ENCODE peak calls at places on chromosomes 1 and 21, in four cellular contexts. J is K562, G is GM12878, L is H1. V is an unnamed sample.

GRCh38 chr1:2555634-2556276 is 416 bp upstream of the TNFRSF14 start:
- DNase-seq in L (no peak), G (no peak), J (no peak), V (no peak)

GRCh38 chr1:225378880-225379279 is 49.0 kb downstream of the LBR start:
- DNase-seq in L (peak), G (no peak), J (peak), V (no peak)

GRCh38 chr1:104019675-104020049 is 270.0 kb downstream of the AMY1C start:
- DNase-seq in J (no peak), G (no peak), L (no peak), V (no peak)

GRCh38 chr1:19336543-19336942 is 24.4 kb downstream of the SLC66A1 start:
- DNase-seq in J (no peak), G (no peak), L (no peak), V (no peak)

GRCh38 chr1:51734899-51735745 is 118.2 kb downstream of the OSBPL9 start:
- DNase-seq in G (no peak), L (no peak), J (peak), V (no peak)

GRCh38 chr1:40901886-40902633 is 39.9 kb upstream of the CITED4 start:
- DNase-seq in J (no peak), G (no peak), L (no peak), V (peak)

GRCh38 chr21:36260030-36260787 is 59.8 kb upstream of the MORC3 start:
- DNase-seq in L (no peak), G (peak), J (peak), V (peak)

GRCh38 chr1:173532237-173532636 is 55.1 kb downstream of the PRDX6 start:
- DNase-seq in J (no peak), G (no peak), L (no peak), V (no peak)

GRCh38 chr1:226722901-226723639 is 16.0 kb downstream of the ITPKB start:
- DNase-seq in J (no peak), L (no peak), G (no peak), V (no peak)

GRCh38 chr1:37495875-37496274 is 18.7 kb downstream of the MEAF6 start:
- DNase-seq in J (no peak), G (no peak), L (no peak), V (no peak)

GRCh38 chr21:21096956-21097355 is 98.7 kb downstream of the NCAM2 start:
- DNase-seq in G (no peak), L (no peak), J (peak), V (no peak)

GRCh38 chr1:222791006-222791710 is 23.7 kb upstream of the DISP1 start:
- DNase-seq in L (no peak), G (no peak), J (no peak), V (no peak)

GRCh38 chr1:230536641-230537155 is 105.6 kb upstream of the COG2 start:
- DNase-seq in L (no peak), G (no peak), J (no peak), V (no peak)

GRCh38 chr1:230534224-230534623 is 108.1 kb upstream of the COG2 start:
- DNase-seq in J (no peak), G (no peak), L (no peak), V (no peak)

DNA sequence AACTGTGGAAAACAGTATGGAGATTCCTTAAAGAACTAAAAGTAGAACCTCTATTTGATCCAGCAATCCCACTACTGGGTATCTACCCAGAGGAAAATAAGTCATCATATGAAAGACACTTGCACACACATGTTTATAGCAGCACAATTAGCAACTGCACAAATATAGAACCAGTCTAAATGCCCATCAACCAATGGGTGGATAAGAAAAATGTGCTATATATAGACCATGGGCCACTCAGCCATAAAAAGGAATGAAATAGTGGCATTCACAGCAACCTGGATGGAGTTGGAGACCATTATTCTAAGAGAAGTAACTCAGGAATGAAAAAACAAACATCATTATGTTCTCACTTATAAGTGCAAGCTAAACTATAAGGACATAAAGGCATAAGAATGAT is 105.0 kb upstream of the PGBD5 start:
- DNase-seq in J (no peak), G (no peak), L (no peak), V (no peak)
- TF ChIP-seq MAX in J (no peak), G (no peak), L (no peak), V (no peak)

DNA sequence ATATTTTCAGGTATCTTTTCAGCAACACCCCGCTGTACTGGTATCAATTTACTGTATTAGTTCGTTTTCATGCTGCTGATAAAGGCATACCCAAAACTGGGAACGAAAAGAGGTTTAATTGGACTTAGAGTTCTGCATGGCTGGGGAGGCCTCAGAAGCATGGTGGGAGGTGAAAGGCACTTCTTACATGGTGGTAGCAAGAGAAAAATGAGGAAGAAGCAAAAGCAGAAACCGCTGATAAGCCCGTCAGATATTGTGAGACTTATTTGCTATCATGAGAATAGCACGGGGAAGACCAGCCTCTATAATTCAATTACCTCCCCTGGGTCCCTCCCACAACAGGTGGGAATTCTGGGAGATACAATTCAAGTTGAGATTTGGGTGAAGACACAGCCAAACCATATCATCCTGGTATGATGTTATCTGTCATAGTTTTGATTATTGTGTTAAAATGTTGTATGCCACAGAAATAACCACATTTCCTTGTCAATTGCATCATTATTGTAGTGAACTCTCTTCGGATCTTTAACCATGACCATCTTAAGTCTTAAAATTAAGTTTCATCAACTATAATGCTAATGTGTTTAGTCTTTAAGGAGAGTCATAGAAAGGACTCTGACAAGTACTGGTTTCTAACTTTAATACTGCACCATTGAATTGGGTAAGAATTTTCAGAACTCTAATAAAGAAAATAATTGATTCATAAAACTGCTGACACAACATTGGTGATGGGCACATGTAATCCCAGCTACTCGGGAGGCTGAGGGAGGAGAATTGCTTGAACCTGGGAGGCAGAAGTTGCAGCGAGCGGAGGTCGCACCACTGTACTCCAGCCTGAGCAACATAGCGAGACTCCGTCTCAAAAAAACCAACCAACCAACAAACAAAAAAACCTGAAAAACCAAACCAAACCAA is 58.2 kb downstream of the TBX19 start:
- DNase-seq in G (no peak), J (no peak), L (no peak), V (no peak)
- TF ChIP-seq EZH2 in G (no peak), J (no peak), L (no peak), V (no peak)

GRCh38 chr1:156860639-156861423 is at the start of gene NTRK1:
- DNase-seq in J (peak), L (no peak), G (no peak), V (no peak)
- TF ChIP-seq RAD21 in J (no peak), L (no peak), G (no peak), V (no peak)

GRCh38 chr1:183185941-183186490 is at the start of gene LAMC2:
- DNase-seq in L (peak), J (no peak), G (no peak), V (peak)

GRCh38 chr1:183180213-183180612 is 5.9 kb upstream of the LAMC2 start:
- DNase-seq in J (no peak), L (no peak), G (peak), V (no peak)

GRCh38 chr1:183178490-183178889 is 7.6 kb upstream of the LAMC2 start:
- DNase-seq in L (no peak), G (no peak), J (no peak), V (no peak)

GRCh38 chr1:183175631-183176030 is 10.4 kb upstream of the LAMC2 start:
- DNase-seq in J (no peak), L (no peak), G (no peak), V (no peak)

DNA sequence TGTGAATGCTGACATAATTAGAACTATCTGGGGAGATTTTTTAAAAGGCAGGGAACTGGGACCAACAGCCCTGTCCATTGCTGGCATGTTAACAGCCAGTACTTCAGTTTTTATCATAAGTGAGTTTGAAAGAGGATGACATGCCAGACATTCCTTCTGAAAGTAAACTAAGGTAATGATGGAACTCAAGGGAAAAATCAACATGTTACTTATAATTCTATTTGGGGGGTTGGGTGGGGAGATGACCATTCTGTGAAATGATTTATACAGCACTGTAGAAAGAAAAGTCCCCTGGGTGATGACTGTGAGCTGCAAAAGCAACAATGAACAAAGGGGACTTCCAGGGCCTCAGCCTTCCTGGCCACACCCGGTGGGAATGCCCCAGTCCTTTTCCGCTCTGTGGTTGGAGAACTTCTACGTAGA is 5.4 kb upstream of the LAMC2 start:
- DNase-seq in J (no peak), L (no peak), G (peak), V (no peak)
- TF ChIP-seq MAX in J (no peak), L (no peak), G (no peak), V (no peak)

DNA sequence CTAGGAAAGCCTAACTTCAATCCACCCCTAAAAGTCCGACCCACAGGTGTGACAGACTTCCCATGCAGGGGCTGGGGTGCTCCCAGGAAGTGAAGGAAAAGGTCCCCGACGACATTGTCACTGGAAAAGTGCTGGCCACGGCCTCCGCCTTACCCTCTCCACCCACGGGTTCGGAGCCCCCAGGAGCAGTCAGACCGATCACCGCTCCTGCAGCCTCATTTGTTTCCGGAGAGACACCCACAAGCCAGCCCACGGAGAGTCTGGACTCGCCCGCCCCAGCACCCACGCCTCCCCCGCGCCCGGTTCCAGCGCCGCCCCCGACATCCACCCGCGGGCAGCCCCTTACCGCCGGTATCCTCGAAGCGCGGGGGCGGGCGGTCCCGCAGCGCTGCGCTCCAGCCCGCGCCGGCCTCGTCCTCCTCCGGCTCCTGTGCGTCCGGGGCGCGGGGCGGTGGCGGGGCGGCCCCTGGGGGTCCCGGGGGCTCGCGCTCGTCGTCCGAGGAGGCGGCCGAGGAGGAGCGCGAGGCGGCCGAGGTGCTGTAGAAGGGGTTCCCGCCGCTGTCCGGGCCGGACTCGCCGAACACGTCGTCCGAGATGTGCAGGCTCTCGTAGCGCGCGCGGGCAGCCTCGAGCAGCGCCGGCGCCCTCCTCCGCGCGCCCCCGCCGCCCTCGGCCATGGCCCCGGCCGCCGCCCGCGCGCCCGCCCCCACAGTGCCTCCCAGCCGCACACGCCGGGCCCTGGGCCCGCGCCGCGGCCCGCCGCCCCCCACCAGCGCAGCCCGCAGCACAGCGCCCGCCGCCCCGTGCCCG is 675 bp downstream of the PGBD5 start:
- DNase-seq in L (no peak), J (no peak), G (no peak), V (no peak)
- TF ChIP-seq EZH2 in L (no peak), J (no peak), G (no peak), V (no peak)

DNA sequence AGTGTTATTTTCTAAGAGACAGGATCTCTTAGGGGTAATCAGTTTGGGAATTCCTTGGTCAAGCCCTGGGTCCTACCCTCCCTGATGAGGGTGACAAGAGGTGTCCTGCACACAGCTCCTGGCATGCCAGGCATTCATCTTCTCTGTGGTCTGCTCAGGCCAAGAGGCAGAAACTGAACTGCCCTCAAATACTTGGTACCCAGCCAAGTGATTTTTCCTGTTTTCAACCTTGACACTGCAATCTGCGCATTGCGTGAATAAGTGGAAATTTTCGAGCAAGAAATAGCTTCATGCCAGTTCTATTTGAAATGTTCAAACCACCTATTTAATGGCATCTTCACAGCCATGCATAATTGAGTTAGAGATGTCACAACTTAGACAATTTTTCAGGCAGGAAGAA is 26.9 kb downstream of the DNM3 start:
- DNase-seq in G (no peak), L (no peak), J (no peak), V (no peak)
- TF ChIP-seq RAD21 in G (no peak), L (no peak), J (no peak), V (no peak)

GRCh38 chr1:10724052-10724494 is 72.4 kb downstream of the CASZ1 start:
- DNase-seq in L (no peak), J (no peak), G (no peak), V (peak)
- TF ChIP-seq MAX in L (no peak), J (peak), G (no peak), V (no peak)

GRCh38 chr1:235866207-235866912 is at the start of gene LYST:
- DNase-seq in L (no peak), J (peak), G (no peak), V (no peak)
- TF ChIP-seq EZH2 in L (peak), J (no peak), G (no peak), V (no peak)